ENCODE peak calls at places on chromosomes 5 and 9, in six cellular contexts. One of them, this sample, is unnamed.

GRCh38 chr5:170375283-170375682 is 13.9 kb downstream of the KCNMB1 start:
- DNase-seq in Right ventricle myocardium superior: no peak
- DNase-seq in fibroblast of lung: no peak
- DNase-seq in COR-L47: no peak
- DNase-seq in endothelial cell: no peak
- DNase-seq in activated B cell treated with CpG ODN at 0.5 μM for 24 hours: no peak
- DNase-seq in this sample: no peak

GRCh38 chr9:25716220-25716872 is 38.1 kb upstream of the TUSC1 start:
- DNase-seq in endothelial cell: peak
- DNase-seq in fibroblast of lung: peak
- DNase-seq in Right ventricle myocardium superior: peak
- DNase-seq in COR-L47: peak
- DNase-seq in activated B cell treated with CpG ODN at 0.5 μM for 24 hours: no peak
- DNase-seq in this sample: peak

GRCh38 chr9:133835273-133835901 is 97.2 kb upstream of the SARDH start:
- DNase-seq in COR-L47: no peak
- DNase-seq in activated B cell treated with CpG ODN at 0.5 μM for 24 hours: no peak
- DNase-seq in fibroblast of lung: no peak
- DNase-seq in Right ventricle myocardium superior: peak
- DNase-seq in endothelial cell: no peak
- DNase-seq in this sample: peak

GRCh38 chr9:72925126-72925810 is 27.6 kb downstream of the ALDH1A1 start:
- DNase-seq in Right ventricle myocardium superior: no peak
- DNase-seq in COR-L47: no peak
- DNase-seq in fibroblast of lung: no peak
- DNase-seq in activated B cell treated with CpG ODN at 0.5 μM for 24 hours: no peak
- DNase-seq in endothelial cell: no peak
- DNase-seq in this sample: no peak

GRCh38 chr5:28707706-28708105 is 1669.3 kb upstream of the CDH9 start:
- DNase-seq in COR-L47: no peak
- DNase-seq in activated B cell treated with CpG ODN at 0.5 μM for 24 hours: no peak
- DNase-seq in fibroblast of lung: peak
- DNase-seq in Right ventricle myocardium superior: no peak
- DNase-seq in endothelial cell: no peak
- DNase-seq in this sample: no peak

GRCh38 chr9:106859957-106860715 is 2.8 kb upstream of the ZNF462 start:
- DNase-seq in COR-L47: peak
- DNase-seq in endothelial cell: peak
- DNase-seq in activated B cell treated with CpG ODN at 0.5 μM for 24 hours: no peak
- DNase-seq in fibroblast of lung: peak
- DNase-seq in Right ventricle myocardium superior: peak
- DNase-seq in this sample: peak

GRCh38 chr5:126492939-126493338 is 69.7 kb downstream of the GRAMD2B start:
- DNase-seq in activated B cell treated with CpG ODN at 0.5 μM for 24 hours: no peak
- DNase-seq in COR-L47: peak
- DNase-seq in endothelial cell: no peak
- DNase-seq in fibroblast of lung: peak
- DNase-seq in Right ventricle myocardium superior: no peak
- DNase-seq in this sample: no peak

GRCh38 chr5:102823441-102823874 is 68.4 kb downstream of the PAM start:
- DNase-seq in Right ventricle myocardium superior: no peak
- DNase-seq in fibroblast of lung: peak
- DNase-seq in endothelial cell: no peak
- DNase-seq in activated B cell treated with CpG ODN at 0.5 μM for 24 hours: no peak
- DNase-seq in COR-L47: no peak
- DNase-seq in this sample: no peak

GRCh38 chr9:117411547-117411946 is 3.3 kb downstream of the ASTN2 start:
- DNase-seq in Right ventricle myocardium superior: no peak
- DNase-seq in activated B cell treated with CpG ODN at 0.5 μM for 24 hours: no peak
- DNase-seq in fibroblast of lung: peak
- DNase-seq in COR-L47: peak
- DNase-seq in endothelial cell: peak
- DNase-seq in this sample: peak

GRCh38 chr5:145941677-145942130 is 5.3 kb downstream of the SH3RF2 start:
- DNase-seq in Right ventricle myocardium superior: no peak
- DNase-seq in COR-L47: no peak
- DNase-seq in activated B cell treated with CpG ODN at 0.5 μM for 24 hours: no peak
- DNase-seq in fibroblast of lung: peak
- DNase-seq in endothelial cell: no peak
- DNase-seq in this sample: no peak

GRCh38 chr5:148209151-148209550 is 6.3 kb downstream of the SPINK6 start:
- DNase-seq in fibroblast of lung: no peak
- DNase-seq in COR-L47: no peak
- DNase-seq in Right ventricle myocardium superior: no peak
- DNase-seq in activated B cell treated with CpG ODN at 0.5 μM for 24 hours: no peak
- DNase-seq in endothelial cell: no peak
- DNase-seq in this sample: no peak

GRCh38 chr5:137254153-137254552 is 245.0 kb downstream of the SPOCK1 start:
- DNase-seq in activated B cell treated with CpG ODN at 0.5 μM for 24 hours: no peak
- DNase-seq in fibroblast of lung: peak
- DNase-seq in Right ventricle myocardium superior: no peak
- DNase-seq in endothelial cell: no peak
- DNase-seq in COR-L47: no peak
- DNase-seq in this sample: no peak

GRCh38 chr9:99235874-99236627 is 14.0 kb downstream of the SEC61B start:
- DNase-seq in Right ventricle myocardium superior: no peak
- DNase-seq in COR-L47: no peak
- DNase-seq in fibroblast of lung: no peak
- DNase-seq in endothelial cell: no peak
- DNase-seq in activated B cell treated with CpG ODN at 0.5 μM for 24 hours: peak
- DNase-seq in this sample: no peak

GRCh38 chr9:120875954-120876841 is 790 bp downstream of the PHF19 start:
- DNase-seq in fibroblast of lung: peak
- DNase-seq in COR-L47: peak
- DNase-seq in Right ventricle myocardium superior: peak
- DNase-seq in activated B cell treated with CpG ODN at 0.5 μM for 24 hours: peak
- DNase-seq in endothelial cell: peak
- DNase-seq in this sample: peak